ENCODE peak calls at places on chromosomes 5 and 9, in seven cellular contexts. P is progenitor cell of endocrine pancreas, U is brain microvascular endothelial cell, W is Peyer's patch, X is astrocyte, F is fibroblast of the aortic adventitia, O is GM23338. J is an unnamed sample.
A peak's percentile ranks its signal among the peaks of the same experiment; 100 is the strongest.

GRCh38 chr5:25540628-25541027 is 895.9 kb upstream of the CDH10 start:
- DNase-seq in P (no peak), U (no peak), W (no peak), X (no peak), F (no peak), O (no peak), J (no peak)

GRCh38 chr5:134833340-134834032 is 12.3 kb upstream of the C5orf24 start:
- DNase-seq in P (no peak), U (peak; percentile 36), W (no peak), X (peak; percentile 61), F (no peak), O (no peak), J (no peak)

GRCh38 chr9:90308746-90309145 is 333.9 kb downstream of the DIRAS2 start:
- DNase-seq in P (no peak), U (no peak), W (no peak), X (no peak), F (no peak), O (no peak), J (no peak)

GRCh38 chr5:135319458-135319857 is 79.6 kb downstream of the MACROH2A1 start:
- DNase-seq in P (no peak), U (no peak), W (no peak), X (no peak), F (no peak), O (no peak), J (no peak)

GRCh38 chr5:132029609-132030008 is 18.2 kb upstream of the ACSL6 start:
- DNase-seq in P (no peak), U (no peak), W (no peak), X (no peak), F (no peak), O (no peak), J (no peak)

GRCh38 chr9:4334439-4334838 is 34.6 kb upstream of the GLIS3 start:
- DNase-seq in P (peak; percentile 19), U (no peak), W (no peak), X (peak; percentile 54), F (no peak), O (peak; percentile 71), J (no peak)

GRCh38 chr9:74500584-74500924 is 3.4 kb downstream of the RORB start:
- DNase-seq in P (no peak), U (no peak), W (no peak), X (no peak), F (no peak), O (peak; percentile 68), J (no peak)

GRCh38 chr5:76041863-76042262 is 41.3 kb upstream of the SV2C start:
- DNase-seq in P (peak; percentile 67), U (no peak), W (no peak), X (no peak), F (no peak), O (peak; percentile 65), J (peak; percentile 22)

GRCh38 chr9:101881508-101881907 is 143.1 kb upstream of the GRIN3A start:
- DNase-seq in P (no peak), U (no peak), W (no peak), X (no peak), F (no peak), O (no peak), J (no peak)

GRCh38 chr9:126842977-126843799 is 17.3 kb upstream of the ZBTB34 start:
- DNase-seq in P (no peak), U (no peak), W (no peak), X (peak; percentile 21), F (no peak), O (no peak), J (peak; percentile 20)

GRCh38 chr9:28938981-28939380 is 1365.7 kb upstream of the C9orf72 start:
- DNase-seq in P (no peak), U (no peak), W (no peak), X (no peak), F (no peak), O (no peak), J (no peak)

GRCh38 chr5:35269006-35269405 is 38.7 kb upstream of the PRLR start:
- DNase-seq in P (no peak), U (no peak), W (no peak), X (no peak), F (no peak), O (no peak), J (no peak)

GRCh38 chr5:33317271-33317670 is 123.5 kb upstream of the TARS1 start:
- DNase-seq in P (no peak), U (no peak), W (no peak), X (peak; percentile 45), F (peak; percentile 59), O (no peak), J (no peak)

GRCh38 chr9:22141906-22142305 is 132.8 kb upstream of the CDKN2B start:
- DNase-seq in P (no peak), U (peak; percentile 71), W (no peak), X (peak; percentile 87), F (peak; percentile 94), O (no peak), J (no peak)

GRCh38 chr9:105835721-105836120 is 141.4 kb downstream of the TMEM38B start:
- DNase-seq in P (no peak), U (no peak), W (no peak), X (no peak), F (no peak), O (no peak), J (no peak)

GRCh38 chr5:102879741-102880140 is 124.6 kb downstream of the PAM start:
- DNase-seq in P (no peak), U (no peak), W (no peak), X (no peak), F (no peak), O (no peak), J (no peak)

GRCh38 chr5:34695275-34696032 is 39.3 kb downstream of the RAI14 start:
- DNase-seq in P (no peak), U (no peak), W (no peak), X (no peak), F (peak; percentile 29), O (no peak), J (no peak)

GRCh38 chr9:133046196-133046899 is 15.4 kb upstream of the CEL start:
- DNase-seq in P (no peak), U (no peak), W (no peak), X (no peak), F (no peak), O (no peak), J (no peak)

GRCh38 chr5:100479079-100479688 is 56.0 kb upstream of the FAM174A start:
- DNase-seq in P (no peak), U (no peak), W (no peak), X (peak; percentile 13), F (peak; percentile 22), O (peak; percentile 67), J (no peak)
- TF ChIP-seq CTCF in P (peak; percentile 56), U (peak; percentile 63), W (peak; percentile 45), X (peak; percentile 31), F (peak; percentile 43), O (peak; percentile 89), J (no peak)

GRCh38 chr9:6105738-6106137 is 90.3 kb upstream of the RANBP6 start:
- DNase-seq in P (no peak), U (no peak), W (no peak), X (no peak), F (no peak), O (peak; percentile 7), J (no peak)

GRCh38 chr9:6109571-6109970 is 94.1 kb upstream of the RANBP6 start:
- DNase-seq in P (no peak), U (no peak), W (no peak), X (no peak), F (peak; percentile 17), O (no peak), J (no peak)

GRCh38 chr9:6109986-6110385 is 94.6 kb upstream of the RANBP6 start:
- DNase-seq in P (no peak), U (no peak), W (no peak), X (no peak), F (no peak), O (no peak), J (no peak)

GRCh38 chr9:6106576-6107339 is 91.3 kb upstream of the RANBP6 start:
- DNase-seq in P (no peak), U (peak; percentile 12), W (no peak), X (no peak), F (peak; percentile 57), O (peak; percentile 70), J (no peak)
- TF ChIP-seq CTCF in P (peak; percentile 37), U (peak; percentile 54), W (peak; percentile 11), X (no peak), F (peak; percentile 63), O (peak; percentile 65), J (no peak)

DNA sequence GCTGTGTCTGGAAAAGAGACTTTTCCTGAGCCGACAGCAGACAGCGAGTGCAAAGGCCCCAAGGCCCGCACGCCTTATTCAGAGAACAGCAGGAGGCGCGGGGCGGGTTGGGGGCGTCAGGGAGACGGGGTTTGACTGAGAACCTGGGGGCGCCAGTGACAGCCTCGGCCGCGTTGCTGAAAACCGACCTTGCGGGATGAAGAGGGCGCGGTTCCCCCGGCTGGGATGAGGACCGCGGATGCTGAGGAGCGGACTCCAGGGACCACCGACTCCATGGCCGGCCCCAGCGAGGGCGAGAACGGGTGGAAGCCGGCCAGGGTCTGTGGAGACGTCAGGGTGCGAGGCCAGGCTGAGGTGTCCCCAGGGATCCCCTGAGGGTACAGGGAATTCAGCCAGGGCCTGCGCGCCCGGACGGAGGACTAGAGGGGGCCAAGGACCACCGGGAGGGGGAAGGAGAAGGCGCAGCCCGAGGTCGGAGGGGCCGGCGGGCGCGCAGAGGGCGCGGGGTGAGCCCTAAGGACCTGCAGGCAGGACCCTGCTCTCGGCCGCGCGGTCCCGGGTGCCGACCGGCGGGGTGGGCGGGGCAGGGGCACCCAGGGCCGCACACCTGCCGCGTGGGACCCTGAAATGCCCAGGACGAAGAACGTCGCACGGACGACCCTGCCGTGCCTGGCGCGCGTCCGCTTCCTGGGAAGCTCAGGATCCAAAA is 836 bp upstream of the AHRR start:
- DNase-seq in P (no peak), U (no peak), W (no peak), X (no peak), F (no peak), O (peak; percentile 58), J (peak; percentile 19)
- TF ChIP-seq CTCF in P (no peak), U (no peak), W (no peak), X (no peak), F (no peak), O (no peak), J (no peak)

GRCh38 chr5:167582263-167582662 is 709.2 kb upstream of the WWC1 start:
- DNase-seq in P (no peak), U (no peak), W (no peak), X (no peak), F (peak; percentile 48), O (no peak), J (no peak)

GRCh38 chr5:167582916-167583315 is 708.5 kb upstream of the WWC1 start:
- DNase-seq in P (no peak), U (no peak), W (no peak), X (peak; percentile 61), F (peak; percentile 41), O (no peak), J (no peak)

GRCh38 chr5:167585184-167585583 is 706.3 kb upstream of the WWC1 start:
- DNase-seq in P (no peak), U (no peak), W (no peak), X (no peak), F (no peak), O (no peak), J (no peak)

GRCh38 chr5:167592114-167592513 is 699.3 kb upstream of the WWC1 start:
- DNase-seq in P (no peak), U (no peak), W (no peak), X (no peak), F (no peak), O (no peak), J (no peak)

DNA sequence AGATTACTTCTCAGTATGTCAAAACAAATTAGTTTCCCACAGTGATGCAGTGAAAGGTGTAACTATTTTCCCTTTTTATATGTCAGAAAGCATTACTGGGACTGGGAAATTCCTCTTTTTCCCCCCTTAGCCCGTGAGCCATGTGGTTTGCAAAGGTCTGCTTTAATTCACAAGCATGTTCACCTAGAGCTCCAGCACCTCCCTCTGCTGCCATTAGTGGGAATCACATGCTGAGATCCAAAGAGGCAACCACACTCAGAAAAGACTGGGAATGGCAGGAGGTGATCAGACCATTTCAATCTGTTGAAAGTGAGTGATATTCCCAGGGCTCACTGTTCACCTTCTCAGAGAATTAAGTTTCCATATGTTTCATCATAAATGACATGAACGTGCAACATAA is 703.7 kb upstream of the WWC1 start:
- DNase-seq in P (peak; percentile 19), U (peak; percentile 42), W (no peak), X (no peak), F (peak; percentile 20), O (peak; percentile 84), J (no peak)
- TF ChIP-seq CTCF in P (peak; percentile 68), U (peak; percentile 84), W (peak; percentile 14), X (peak; percentile 54), F (peak; percentile 65), O (peak; percentile 79), J (no peak)